ENCODE peak calls at places on chromosomes 3 and 15, in seven cellular contexts. One of them, this sample, is unnamed.

GRCh38 chr15:95024388-95024787 is 793.0 kb downstream of the MCTP2 start:
- DNase-seq in mesothelial cell of epicardium: no peak
- DNase-seq in tibial artery: no peak
- DNase-seq in AG09309: no peak
- DNase-seq in fibroblast of pulmonary artery: peak
- DNase-seq in glutamatergic neuron: no peak
- DNase-seq in ovary: no peak
- DNase-seq in this sample: no peak

GRCh38 chr3:171416061-171416460 is 44.1 kb downstream of the TNIK start:
- DNase-seq in fibroblast of pulmonary artery: peak
- DNase-seq in glutamatergic neuron: no peak
- DNase-seq in ovary: no peak
- DNase-seq in AG09309: no peak
- DNase-seq in tibial artery: no peak
- DNase-seq in mesothelial cell of epicardium: no peak
- DNase-seq in this sample: no peak

GRCh38 chr3:73046195-73046594 is 15.3 kb upstream of the EBLN2 start:
- DNase-seq in mesothelial cell of epicardium: no peak
- DNase-seq in glutamatergic neuron: no peak
- DNase-seq in fibroblast of pulmonary artery: no peak
- DNase-seq in tibial artery: no peak
- DNase-seq in AG09309: no peak
- DNase-seq in ovary: no peak
- DNase-seq in this sample: no peak

GRCh38 chr15:75076277-75076676 is 52.9 kb downstream of the PPCDC start:
- DNase-seq in ovary: no peak
- DNase-seq in AG09309: no peak
- DNase-seq in mesothelial cell of epicardium: no peak
- DNase-seq in glutamatergic neuron: no peak
- DNase-seq in fibroblast of pulmonary artery: no peak
- DNase-seq in tibial artery: no peak
- DNase-seq in this sample: no peak

GRCh38 chr3:119235151-119235550 is 5.5 kb downstream of the B4GALT4 start:
- DNase-seq in fibroblast of pulmonary artery: peak
- DNase-seq in AG09309: peak
- DNase-seq in ovary: no peak
- DNase-seq in glutamatergic neuron: no peak
- DNase-seq in tibial artery: no peak
- DNase-seq in mesothelial cell of epicardium: no peak
- DNase-seq in this sample: no peak

GRCh38 chr15:74955796-74956647 is 550 bp downstream of the RPP25 start:
- DNase-seq in tibial artery: peak
- DNase-seq in mesothelial cell of epicardium: peak
- DNase-seq in AG09309: no peak
- DNase-seq in fibroblast of pulmonary artery: peak
- DNase-seq in ovary: peak
- DNase-seq in glutamatergic neuron: peak
- DNase-seq in this sample: peak

GRCh38 chr3:127717357-127718243 is 44.8 kb downstream of the ABTB1 start:
- DNase-seq in mesothelial cell of epicardium: no peak
- DNase-seq in AG09309: no peak
- DNase-seq in ovary: no peak
- DNase-seq in tibial artery: no peak
- DNase-seq in fibroblast of pulmonary artery: no peak
- DNase-seq in glutamatergic neuron: peak
- DNase-seq in this sample: no peak

GRCh38 chr15:100729461-100729860 is 127.1 kb downstream of the ASB7 start:
- DNase-seq in glutamatergic neuron: no peak
- DNase-seq in ovary: no peak
- DNase-seq in tibial artery: no peak
- DNase-seq in AG09309: no peak
- DNase-seq in mesothelial cell of epicardium: no peak
- DNase-seq in fibroblast of pulmonary artery: no peak
- DNase-seq in this sample: no peak

GRCh38 chr3:128071771-128072453 is 19.7 kb downstream of the SEC61A1 start:
- DNase-seq in glutamatergic neuron: no peak
- DNase-seq in fibroblast of pulmonary artery: no peak
- DNase-seq in tibial artery: no peak
- DNase-seq in mesothelial cell of epicardium: no peak
- DNase-seq in AG09309: no peak
- DNase-seq in ovary: no peak
- DNase-seq in this sample: no peak

DNA sequence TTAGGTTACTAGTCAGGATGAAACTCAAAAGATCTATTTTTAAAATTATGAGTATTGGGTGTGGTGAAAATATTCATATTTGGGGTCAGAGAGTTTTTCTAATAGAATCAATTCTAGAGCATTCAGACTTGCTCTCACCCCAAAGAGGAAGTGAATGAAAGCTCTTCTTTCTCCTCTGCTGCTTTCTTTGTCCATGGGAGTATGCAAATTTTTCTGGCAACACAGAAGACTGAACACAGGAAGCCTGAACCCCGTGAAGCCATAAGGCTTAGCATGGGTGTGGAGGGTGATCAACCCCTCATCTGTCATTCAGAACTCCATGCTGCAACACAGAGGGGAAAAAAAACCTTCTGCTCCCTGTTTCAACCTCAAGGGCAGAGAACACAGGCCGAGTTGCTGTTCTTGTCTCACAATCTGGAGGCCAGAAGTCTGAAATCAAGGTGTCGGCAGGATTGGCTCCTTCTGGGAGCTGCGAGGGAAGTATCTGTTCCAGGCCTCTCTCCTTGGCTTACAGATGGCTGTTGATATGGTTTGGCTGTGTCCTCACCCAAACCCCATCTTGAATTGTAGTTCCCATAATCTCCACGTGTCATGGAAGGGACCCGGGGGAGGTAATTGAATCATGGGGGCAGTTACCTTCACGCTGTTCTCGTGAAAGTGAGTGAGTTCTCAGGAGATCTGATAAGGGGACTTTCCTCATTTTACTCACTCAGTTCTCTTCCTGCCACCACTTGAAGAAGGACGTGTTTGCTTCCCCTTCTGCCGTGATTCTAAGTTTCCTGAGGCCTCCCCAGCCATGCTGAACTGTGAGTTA is 33.7 kb upstream of the CD47 start:
- DNase-seq in tibial artery: no peak
- DNase-seq in mesothelial cell of epicardium: no peak
- DNase-seq in glutamatergic neuron: no peak
- DNase-seq in AG09309: no peak
- DNase-seq in ovary: no peak
- DNase-seq in fibroblast of pulmonary artery: peak
- DNase-seq in this sample: no peak
- TF ChIP-seq CTCF in tibial artery: no peak
- TF ChIP-seq CTCF in mesothelial cell of epicardium: no peak
- TF ChIP-seq CTCF in glutamatergic neuron: no peak
- TF ChIP-seq CTCF in AG09309: no peak
- TF ChIP-seq CTCF in ovary: no peak
- TF ChIP-seq CTCF in fibroblast of pulmonary artery: no peak
- TF ChIP-seq CTCF in this sample: no peak

GRCh38 chr3:48685293-48685602 is 467 bp downstream of the NCKIPSD start:
- DNase-seq in AG09309: no peak
- DNase-seq in tibial artery: no peak
- DNase-seq in glutamatergic neuron: no peak
- DNase-seq in ovary: no peak
- DNase-seq in fibroblast of pulmonary artery: no peak
- DNase-seq in mesothelial cell of epicardium: no peak
- DNase-seq in this sample: no peak
- TF ChIP-seq CTCF in AG09309: no peak
- TF ChIP-seq CTCF in tibial artery: no peak
- TF ChIP-seq CTCF in glutamatergic neuron: no peak
- TF ChIP-seq CTCF in ovary: no peak
- TF ChIP-seq CTCF in fibroblast of pulmonary artery: no peak
- TF ChIP-seq CTCF in mesothelial cell of epicardium: no peak
- TF ChIP-seq CTCF in this sample: no peak

GRCh38 chr15:99387769-99388168 is 136.5 kb downstream of the LRRC28 start:
- DNase-seq in glutamatergic neuron: no peak
- DNase-seq in ovary: no peak
- DNase-seq in tibial artery: no peak
- DNase-seq in mesothelial cell of epicardium: no peak
- DNase-seq in fibroblast of pulmonary artery: no peak
- DNase-seq in AG09309: no peak
- DNase-seq in this sample: no peak

GRCh38 chr15:99386429-99386828 is 135.1 kb downstream of the LRRC28 start:
- DNase-seq in mesothelial cell of epicardium: no peak
- DNase-seq in tibial artery: no peak
- DNase-seq in glutamatergic neuron: no peak
- DNase-seq in ovary: peak
- DNase-seq in AG09309: no peak
- DNase-seq in fibroblast of pulmonary artery: no peak
- DNase-seq in this sample: no peak

GRCh38 chr15:99385865-99386264 is 134.6 kb downstream of the LRRC28 start:
- DNase-seq in mesothelial cell of epicardium: no peak
- DNase-seq in ovary: peak
- DNase-seq in glutamatergic neuron: no peak
- DNase-seq in AG09309: no peak
- DNase-seq in fibroblast of pulmonary artery: peak
- DNase-seq in tibial artery: peak
- DNase-seq in this sample: no peak

GRCh38 chr15:99393641-99394040 is 142.4 kb downstream of the LRRC28 start:
- DNase-seq in fibroblast of pulmonary artery: no peak
- DNase-seq in mesothelial cell of epicardium: no peak
- DNase-seq in ovary: no peak
- DNase-seq in tibial artery: no peak
- DNase-seq in AG09309: no peak
- DNase-seq in glutamatergic neuron: no peak
- DNase-seq in this sample: no peak

DNA sequence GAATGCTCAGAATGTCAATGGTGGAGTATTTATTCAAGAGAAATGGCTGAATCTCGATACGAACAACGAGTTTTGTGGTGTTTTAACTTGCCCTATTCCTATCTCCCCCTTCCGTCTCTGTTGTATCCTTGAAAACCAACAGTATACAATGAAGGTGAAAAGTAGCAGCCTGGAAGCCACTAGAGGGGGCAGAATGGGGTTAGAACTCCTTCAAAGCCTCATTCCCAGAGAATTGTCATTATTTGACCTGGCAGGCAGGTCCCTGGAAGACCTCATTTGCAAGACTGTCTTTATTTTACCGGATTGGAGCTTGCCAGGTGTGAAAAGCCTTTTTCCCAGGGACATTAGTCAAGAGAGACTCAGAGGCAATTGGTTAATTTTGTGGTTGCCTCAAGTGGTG is 139.4 kb downstream of the LRRC28 start:
- DNase-seq in glutamatergic neuron: no peak
- DNase-seq in ovary: no peak
- DNase-seq in fibroblast of pulmonary artery: no peak
- DNase-seq in mesothelial cell of epicardium: no peak
- DNase-seq in AG09309: no peak
- DNase-seq in tibial artery: no peak
- DNase-seq in this sample: no peak
- TF ChIP-seq CTCF in glutamatergic neuron: no peak
- TF ChIP-seq CTCF in ovary: no peak
- TF ChIP-seq CTCF in fibroblast of pulmonary artery: peak
- TF ChIP-seq CTCF in mesothelial cell of epicardium: no peak
- TF ChIP-seq CTCF in AG09309: no peak
- TF ChIP-seq CTCF in tibial artery: no peak
- TF ChIP-seq CTCF in this sample: no peak

DNA sequence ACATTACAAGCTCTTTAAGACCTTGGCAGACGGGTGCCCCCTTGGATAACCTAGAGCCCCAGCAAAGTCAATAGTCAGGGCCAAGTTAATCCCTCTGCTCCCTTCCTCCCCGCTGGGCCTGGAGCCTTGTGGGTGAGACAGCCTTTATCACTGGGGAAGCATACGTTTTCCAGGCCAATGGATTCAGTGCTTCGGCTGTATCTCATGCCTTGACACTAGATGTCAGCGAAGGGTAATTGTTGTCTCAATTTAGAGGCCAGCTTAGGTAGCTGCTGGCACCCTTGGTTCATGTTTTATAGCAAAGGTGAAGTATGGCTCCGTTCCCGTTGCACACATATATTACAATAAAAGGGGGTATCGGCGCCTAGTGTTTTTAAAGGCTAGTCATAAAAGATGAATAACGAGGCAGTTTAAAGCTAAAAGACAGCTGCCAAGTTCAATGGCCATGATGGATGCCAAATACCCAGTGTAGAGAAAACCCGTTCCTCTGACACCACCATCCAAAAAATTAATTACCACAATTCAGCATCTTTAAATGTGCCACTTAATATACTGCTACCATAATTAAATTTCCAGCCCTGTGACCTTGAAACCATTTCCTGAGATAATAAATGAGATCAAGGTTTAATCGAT is 52.3 kb upstream of the BNIP2 start:
- DNase-seq in fibroblast of pulmonary artery: peak
- DNase-seq in ovary: no peak
- DNase-seq in glutamatergic neuron: peak
- DNase-seq in mesothelial cell of epicardium: no peak
- DNase-seq in AG09309: no peak
- DNase-seq in tibial artery: no peak
- DNase-seq in this sample: peak
- TF ChIP-seq CTCF in fibroblast of pulmonary artery: no peak
- TF ChIP-seq CTCF in ovary: no peak
- TF ChIP-seq CTCF in glutamatergic neuron: no peak
- TF ChIP-seq CTCF in mesothelial cell of epicardium: no peak
- TF ChIP-seq CTCF in AG09309: peak
- TF ChIP-seq CTCF in tibial artery: no peak
- TF ChIP-seq CTCF in this sample: no peak

GRCh38 chr3:13879946-13880810 is at the start of gene WNT7A:
- DNase-seq in fibroblast of pulmonary artery: no peak
- DNase-seq in glutamatergic neuron: peak
- DNase-seq in ovary: no peak
- DNase-seq in AG09309: no peak
- DNase-seq in tibial artery: peak
- DNase-seq in mesothelial cell of epicardium: peak
- DNase-seq in this sample: peak
- TF ChIP-seq CTCF in fibroblast of pulmonary artery: no peak
- TF ChIP-seq CTCF in glutamatergic neuron: peak
- TF ChIP-seq CTCF in ovary: no peak
- TF ChIP-seq CTCF in AG09309: no peak
- TF ChIP-seq CTCF in tibial artery: peak
- TF ChIP-seq CTCF in mesothelial cell of epicardium: peak
- TF ChIP-seq CTCF in this sample: peak

GRCh38 chr3:46466273-46466672 is 1.6 kb upstream of the LTF start:
- DNase-seq in AG09309: no peak
- DNase-seq in glutamatergic neuron: no peak
- DNase-seq in mesothelial cell of epicardium: peak
- DNase-seq in tibial artery: no peak
- DNase-seq in fibroblast of pulmonary artery: no peak
- DNase-seq in ovary: no peak
- DNase-seq in this sample: no peak
- TF ChIP-seq CTCF in AG09309: no peak
- TF ChIP-seq CTCF in glutamatergic neuron: no peak
- TF ChIP-seq CTCF in mesothelial cell of epicardium: no peak
- TF ChIP-seq CTCF in tibial artery: no peak
- TF ChIP-seq CTCF in fibroblast of pulmonary artery: no peak
- TF ChIP-seq CTCF in ovary: no peak
- TF ChIP-seq CTCF in this sample: no peak

This sample was measured in nephron progenitor cell.